ENCODE peak calls at places on chromosomes 13 and 19, in ten cellular contexts. L is GM12878, E is stomach, P is GM23338, Q is HCT116, V is breast epithelium, J is endothelial cell of umbilical vein, T is suprapubic skin, U is transverse colon, B is Panc1. Y is an unnamed sample.

GRCh38 chr19:57934820-57935665 is at the start of gene ZNF418:
- DNase-seq in B (peak; percentile 39), E (peak; percentile 54), P (peak; percentile 98), Q (no peak), J (peak; percentile 76), V (peak; percentile 53), T (no peak), U (peak; percentile 24), L (peak; percentile 55), Y (peak; percentile 55)

GRCh38 chr13:105497597-105497996 is 1037.9 kb downstream of the EFNB2 start:
- DNase-seq in P (no peak), J (no peak), T (no peak), B (no peak), L (no peak), U (no peak), Q (no peak), V (no peak), E (no peak), Y (no peak)

GRCh38 chr13:39317284-39317683 is 279.0 kb downstream of the NHLRC3 start:
- DNase-seq in E (no peak), P (no peak), T (no peak), V (no peak), J (peak; percentile 18), Q (no peak), U (peak; percentile 11), L (no peak), B (no peak), Y (no peak)

GRCh38 chr19:48480476-48481190 is 11.5 kb downstream of the CYTH2 start:
- DNase-seq in Q (no peak), B (no peak), U (peak; percentile 55), T (no peak), E (no peak), J (peak; percentile 52), V (no peak), P (peak; percentile 71), L (no peak), Y (no peak)

GRCh38 chr19:17754634-17755532 is 3.6 kb downstream of the FCHO1 start:
- DNase-seq in B (no peak), U (no peak), Q (no peak), T (no peak), P (no peak), V (no peak), J (no peak), L (peak; percentile 87), E (no peak), Y (no peak)

GRCh38 chr19:38073806-38074685 is 150.0 kb downstream of the DPF1 start:
- DNase-seq in J (no peak), E (no peak), V (no peak), L (no peak), T (no peak), U (peak; percentile 16), Q (no peak), B (no peak), P (peak; percentile 81), Y (no peak)

GRCh38 chr13:112825071-112825470 is 135.2 kb downstream of the ATP11A start:
- DNase-seq in B (no peak), T (peak; percentile 77), V (no peak), J (no peak), L (no peak), P (no peak), Q (no peak), E (peak; percentile 4), U (no peak), Y (no peak)

GRCh38 chr13:80359459-80360297 is 18.8 kb upstream of the SPRY2 start:
- DNase-seq in T (no peak), P (peak; percentile 94), J (peak; percentile 72), Q (no peak), L (no peak), U (no peak), V (no peak), E (no peak), B (no peak), Y (no peak)

GRCh38 chr13:80297094-80297493 is 43.8 kb downstream of the SPRY2 start:
- DNase-seq in V (no peak), E (no peak), J (no peak), U (no peak), Q (no peak), L (no peak), B (no peak), P (peak; percentile 79), T (no peak), Y (no peak)

GRCh38 chr19:8373867-8374813 is 10.2 kb downstream of the ANGPTL4 start:
- DNase-seq in T (peak; percentile 86), P (no peak), B (no peak), Q (no peak), V (peak; percentile 84), J (no peak), U (peak; percentile 56), L (no peak), E (peak; percentile 92), Y (no peak)

GRCh38 chr19:43576479-43576878 is 878 bp downstream of the PINLYP start:
- DNase-seq in U (no peak), P (no peak), T (no peak), L (no peak), V (no peak), B (no peak), J (no peak), E (no peak), Q (no peak), Y (no peak)

GRCh38 chr19:46201413-46202310 is 27.9 kb upstream of the IGFL1 start:
- DNase-seq in L (no peak), B (no peak), E (no peak), U (no peak), V (no peak), T (no peak), Q (no peak), P (no peak), J (no peak), Y (no peak)

DNA sequence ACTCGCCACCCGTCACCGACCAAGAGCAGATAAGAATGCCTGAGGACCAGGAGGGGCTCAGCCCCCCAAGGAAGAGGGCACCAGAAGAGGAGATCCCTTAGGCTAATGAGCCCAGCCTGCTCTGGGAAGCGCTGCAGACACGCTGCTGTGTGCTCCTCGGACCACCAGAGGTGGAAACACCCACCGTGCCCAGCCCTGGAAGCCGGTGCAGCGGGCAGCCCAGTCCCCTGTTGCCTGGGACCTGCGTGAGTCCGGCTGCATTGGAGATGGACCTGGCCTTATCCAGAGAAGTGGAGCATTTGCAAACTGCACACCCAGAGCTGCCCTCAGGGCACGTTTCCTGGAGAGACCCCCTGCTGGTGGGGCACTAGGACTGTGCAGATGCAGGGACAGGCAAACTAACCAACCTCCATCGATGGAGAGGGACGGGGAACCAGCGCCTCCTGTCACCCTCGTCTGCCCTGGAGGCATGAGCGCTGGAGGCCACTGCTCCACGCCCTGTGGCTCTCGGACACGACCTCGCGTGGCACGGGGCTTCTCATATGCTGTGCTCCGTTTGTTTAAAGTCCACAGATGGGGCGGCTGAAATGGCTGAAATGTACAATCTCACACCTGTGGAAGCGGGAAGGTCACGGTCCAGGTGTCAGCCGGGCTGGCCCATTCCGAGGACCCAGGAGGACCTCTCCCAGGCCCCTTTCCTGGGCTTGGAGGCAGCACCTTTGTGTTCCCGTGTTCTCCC is 153.9 kb downstream of the KDM4B start:
- DNase-seq in Q (no peak), U (no peak), J (no peak), L (no peak), E (no peak), P (no peak), T (no peak), B (no peak), V (no peak), Y (peak; percentile 69)
- TF ChIP-seq POLR2AphosphoS5 in Q (no peak), U (no peak), J (no peak), L (no peak), E (no peak), P (no peak), T (no peak), B (no peak), V (no peak), Y (no peak)

GRCh38 chr19:51124729-51125128 is at the start of gene SIGLEC9:
- DNase-seq in P (no peak), E (no peak), B (no peak), J (no peak), U (peak; percentile 35), V (peak; percentile 48), Q (no peak), L (no peak), T (peak; percentile 82), Y (peak; percentile 68)
- H3K4me3 ChIP-seq in P (no peak within 1 kb of the TSS), E (no peak within 1 kb of the TSS), B (no peak within 1 kb of the TSS), J (no peak within 1 kb of the TSS), U (peak within 1 kb of the TSS; percentile 2), V (peak within 1 kb of the TSS; percentile 27), Q (no peak within 1 kb of the TSS), L (no peak within 1 kb of the TSS), T (peak within 1 kb of the TSS; percentile 25), Y (peak within 1 kb of the TSS; percentile 13)

GRCh38 chr19:45150731-45151725 is 9.8 kb downstream of the NKPD1 start:
- DNase-seq in Q (no peak), T (no peak), B (no peak), J (no peak), E (no peak), U (no peak), P (no peak), L (no peak), V (no peak), Y (no peak)

GRCh38 chr19:45149129-45149528 is 11.7 kb downstream of the NKPD1 start:
- DNase-seq in B (no peak), U (no peak), P (no peak), Q (no peak), L (no peak), T (no peak), E (no peak), V (no peak), J (no peak), Y (no peak)

GRCh38 chr19:45147835-45148676 is 12.7 kb downstream of the NKPD1 start:
- DNase-seq in E (no peak), Q (no peak), B (no peak), U (no peak), L (no peak), J (no peak), T (no peak), V (no peak), P (peak; percentile 77), Y (no peak)

GRCh38 chr19:45151821-45152503 is 8.8 kb downstream of the NKPD1 start:
- DNase-seq in J (no peak), V (no peak), U (no peak), P (peak; percentile 60), T (no peak), B (no peak), L (no peak), E (no peak), Q (no peak), Y (no peak)

DNA sequence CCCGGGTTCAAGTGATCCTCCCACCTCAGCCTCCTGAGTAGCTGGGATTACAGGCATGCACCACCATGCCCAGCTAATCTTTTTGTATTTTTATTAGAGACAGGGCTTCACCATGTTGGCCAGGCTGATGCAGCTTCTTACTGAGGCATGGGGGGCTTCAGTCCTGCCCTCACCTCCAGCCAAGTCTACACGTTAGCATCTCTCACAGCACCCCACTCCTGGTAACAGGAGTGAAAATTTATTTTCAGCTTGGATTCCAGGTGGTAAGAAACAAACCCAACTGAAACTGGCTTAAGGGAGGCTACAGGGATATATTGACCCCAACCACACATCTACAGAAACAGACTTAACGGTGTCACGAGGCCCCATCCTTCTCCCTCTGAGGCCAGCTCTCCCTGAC is 10.6 kb downstream of the NKPD1 start:
- DNase-seq in J (no peak), P (no peak), L (no peak), U (no peak), B (no peak), Q (no peak), E (no peak), T (no peak), V (no peak), Y (no peak)
- TF ChIP-seq POLR2AphosphoS5 in J (no peak), P (no peak), L (no peak), U (no peak), B (no peak), Q (no peak), E (no peak), T (no peak), V (no peak), Y (no peak)

GRCh38 chr13:25171517-25172302 is at the start of gene AMER2:
- DNase-seq in P (peak; percentile 37), V (no peak), U (peak; percentile 11), T (no peak), E (no peak), L (no peak), B (no peak), Q (no peak), J (peak; percentile 21), Y (peak; percentile 86)
- H3K4me3 ChIP-seq in P (peak within 1 kb of the TSS; percentile 75), V (peak within 1 kb of the TSS; percentile 36), U (peak within 1 kb of the TSS; percentile 43), T (peak within 1 kb of the TSS; percentile 52), E (peak within 1 kb of the TSS; percentile 23), L (peak within 1 kb of the TSS; percentile 50), B (no peak within 1 kb of the TSS), Q (no peak within 1 kb of the TSS), J (peak within 1 kb of the TSS; percentile 5), Y (peak within 1 kb of the TSS; percentile 39)

Y was measured in upper lobe of left lung.